ENCODE peak calls at places on chromosomes 12 and 14, in five cellular contexts. P, V, J, U and D are unnamed samples.

GRCh38 chr14:22039938-22040780 is 366.5 kb upstream of the OR4E1 start:
- DNase-seq in J (peak; percentile 42), V (no peak), U (peak; percentile 2), P (no peak), D (no peak)

GRCh38 chr12:116628450-116628793 is 69.2 kb downstream of the MAP1LC3B2 start:
- DNase-seq in U (no peak), V (no peak), P (no peak), J (no peak), D (no peak)

GRCh38 chr14:42673963-42674362 is 1067.3 kb downstream of the LRFN5 start:
- DNase-seq in V (no peak), P (no peak), J (no peak), U (no peak), D (no peak)

GRCh38 chr12:9706081-9706685 is 26.7 kb downstream of the CLECL1 start:
- DNase-seq in V (no peak), J (no peak), P (no peak), U (no peak), D (no peak)

GRCh38 chr12:118850244-118850825 is 131.0 kb upstream of the SRRM4 start:
- DNase-seq in V (no peak), P (peak; percentile 60), J (no peak), U (no peak), D (no peak)

GRCh38 chr12:81208193-81208946 is 130.5 kb downstream of the ACSS3 start:
- DNase-seq in P (peak; percentile 47), V (no peak), J (peak; percentile 54), U (no peak), D (no peak)

GRCh38 chr12:55738113-55739024 is 4.6 kb upstream of the GDF11 start:
- DNase-seq in J (peak; percentile 72), V (peak; percentile 91), P (peak; percentile 95), U (peak; percentile 64), D (no peak)

GRCh38 chr14:99683619-99684355 is at the start of gene CYP46A1:
- DNase-seq in U (peak; percentile 100), P (peak; percentile 100), V (peak; percentile 99), J (peak; percentile 100), D (peak; percentile 98)

GRCh38 chr12:77537648-77538047 is 293.0 kb upstream of the NAV3 start:
- DNase-seq in P (no peak), J (no peak), U (no peak), V (no peak), D (no peak)

GRCh38 chr12:39692258-39692853 is 72.8 kb upstream of the ABCD2 start:
- DNase-seq in U (no peak), J (peak; percentile 8), V (no peak), P (no peak), D (no peak)